ENCODE peak calls at places on chromosomes 16 and 17, in eight cellular contexts. C is hypothalamus; W is activated T-cell treated with anti-CD3 and anti-CD28 coated beads, Interleukin-2, amount 50 U/mL, for 48 hours; M is type B pancreatic cell; F is GM23248; O is CD8-positive, alpha-beta T cell; B is WERI-Rb-1; J is thoracic aorta. I is an unnamed sample.

GRCh38 chr17:76191891-76192290 is 48.4 kb downstream of the RNF157 start:
- DNase-seq in M (no peak), C (no peak), F (no peak), W (no peak), J (no peak), O (peak), B (no peak), I (no peak)

GRCh38 chr16:63530974-63531373 is 1494.7 kb upstream of the CDH8 start:
- DNase-seq in C (no peak), J (no peak), F (no peak), W (no peak), O (no peak), B (no peak), M (no peak), I (no peak)

GRCh38 chr17:57366558-57367351 is 110.4 kb downstream of the MSI2 start:
- DNase-seq in O (no peak), J (no peak), B (no peak), M (no peak), W (no peak), F (peak), C (no peak), I (peak)

GRCh38 chr17:10435096-10435495 is 13.3 kb upstream of the MYH8 start:
- DNase-seq in O (no peak), M (no peak), C (no peak), W (no peak), J (no peak), F (peak), B (peak), I (no peak)

GRCh38 chr17:78351449-78352006 is 8.3 kb downstream of the SOCS3 start:
- DNase-seq in F (peak), W (no peak), O (no peak), J (peak), M (no peak), C (peak), B (no peak), I (peak)

GRCh38 chr17:75909812-75910274 is 5.2 kb upstream of the MRPL38 start:
- DNase-seq in M (no peak), C (no peak), F (peak), B (no peak), W (no peak), O (no peak), J (no peak), I (no peak)

GRCh38 chr16:9429946-9430345 is 338.5 kb downstream of the HAPSTR1 start:
- DNase-seq in J (no peak), M (no peak), O (no peak), B (peak), C (no peak), F (no peak), W (no peak), I (no peak)

GRCh38 chr17:5921919-5922318 is 148.3 kb upstream of the WSCD1 start:
- DNase-seq in J (no peak), O (no peak), B (no peak), M (no peak), C (no peak), F (peak), W (no peak), I (no peak)

GRCh38 chr17:71232801-71233559 is 887.8 kb upstream of the SOX9 start:
- DNase-seq in O (no peak), M (no peak), J (no peak), C (no peak), F (peak), B (no peak), W (no peak), I (no peak)

GRCh38 chr17:76532072-76532651 is 5.3 kb downstream of the CYGB start:
- DNase-seq in C (no peak), M (no peak), W (no peak), B (no peak), J (no peak), O (no peak), F (no peak), I (no peak)

GRCh38 chr16:2934450-2934849 is 22.7 kb downstream of the FLYWCH1 start:
- DNase-seq in B (no peak), W (no peak), M (no peak), C (no peak), O (no peak), F (no peak), J (no peak), I (no peak)

GRCh38 chr17:7853693-7854043 is 1.2 kb upstream of the TMEM88 start:
- DNase-seq in C (no peak), O (no peak), J (no peak), F (no peak), W (no peak), B (no peak), M (peak), I (peak)

GRCh38 chr16:84156342-84156784 is 11.3 kb downstream of the DNAAF1 start:
- DNase-seq in O (no peak), B (no peak), W (no peak), J (no peak), M (no peak), C (no peak), F (peak), I (no peak)

GRCh38 chr17:82823004-82823403 is 16.8 kb downstream of the ZNF750 start:
- DNase-seq in B (peak), M (no peak), O (no peak), W (no peak), F (peak), J (no peak), C (no peak), I (no peak)

GRCh38 chr17:39306509-39307212 is 80.9 kb upstream of the STAC2 start:
- DNase-seq in M (no peak), W (no peak), F (peak), O (no peak), B (no peak), C (no peak), J (no peak), I (no peak)

GRCh38 chr16:17544785-17545184 is 74.0 kb upstream of the XYLT1 start:
- DNase-seq in O (peak), J (no peak), F (no peak), C (no peak), B (peak), M (no peak), W (peak), I (no peak)

GRCh38 chr17:15260376-15261062 is 4.6 kb downstream of the PMP22 start:
- DNase-seq in O (peak), W (peak), C (peak), M (peak), J (peak), F (peak), B (peak), I (peak)

GRCh38 chr16:1192384-1193073 is 32.5 kb downstream of the TPSG1 start:
- DNase-seq in J (no peak), F (no peak), O (no peak), M (no peak), C (no peak), B (no peak), W (no peak), I (no peak)

I was measured in left lobe of liver.